ENCODE peak calls at places on chromosomes 12 and 14, in four cellular contexts. D, G, Y and Z are unnamed samples.

GRCh38 chr14:39107624-39108023 is 4.6 kb upstream of the SEC23A start:
- DNase-seq in G (peak), Y (no peak), D (no peak), Z (no peak)

GRCh38 chr14:61091657-61092273 is 110.7 kb downstream of the SLC38A6 start:
- DNase-seq in D (no peak), Y (no peak), G (no peak), Z (no peak)

GRCh38 chr14:34254596-34254995 is 207.4 kb downstream of the SPTSSA start:
- DNase-seq in G (no peak), Y (no peak), D (no peak), Z (no peak)

GRCh38 chr12:14959126-14959440 is 2.3 kb downstream of the ARHGDIB start:
- DNase-seq in Y (no peak), D (no peak), G (no peak), Z (no peak)

GRCh38 chr14:86129426-86129825 is 599.5 kb downstream of the FLRT2 start:
- DNase-seq in D (no peak), G (no peak), Y (no peak), Z (no peak)

GRCh38 chr12:60394680-60395079 is 798.9 kb downstream of the SLC16A7 start:
- DNase-seq in Y (no peak), G (peak), D (no peak), Z (peak)

GRCh38 chr14:39370415-39370814 is 61.8 kb downstream of the FBXO33 start:
- DNase-seq in G (no peak), Y (no peak), D (no peak), Z (no peak)

GRCh38 chr12:76348079-76348901 is at the start of gene BBS10:
- DNase-seq in G (peak), D (peak), Y (peak), Z (peak)

GRCh38 chr12:124296295-124296915 is 1.5 kb downstream of the RFLNA start:
- DNase-seq in D (no peak), G (no peak), Y (no peak), Z (no peak)

GRCh38 chr14:31933716-31934115 is 143.4 kb upstream of the ARHGAP5 start:
- DNase-seq in Y (no peak), G (peak), D (no peak), Z (no peak)

GRCh38 chr12:43728117-43728516 is 30.5 kb downstream of the PUS7L start:
- DNase-seq in D (no peak), G (no peak), Y (no peak), Z (no peak)

GRCh38 chr14:106586098-106586704 is 1059.8 kb downstream of the TMEM121 start:
- DNase-seq in Y (peak), G (no peak), D (peak), Z (no peak)

GRCh38 chr14:64082837-64083236 is 211.3 kb downstream of the ESR2 start:
- DNase-seq in G (no peak), Y (no peak), D (no peak), Z (no peak)

GRCh38 chr14:95302667-95303066 is 17.0 kb downstream of the CLMN start:
- DNase-seq in G (no peak), D (no peak), Y (no peak), Z (no peak)

GRCh38 chr14:91114079-91115065 is 499 bp downstream of the DGLUCY start:
- DNase-seq in Y (peak), D (peak), G (peak), Z (peak)

GRCh38 chr12:82648510-82648909 is 38.2 kb upstream of the TMTC2 start:
- DNase-seq in Y (no peak), D (no peak), G (no peak), Z (no peak)

GRCh38 chr14:98715054-98715453 is 556.9 kb downstream of the BCL11B start:
- DNase-seq in Y (no peak), D (no peak), G (no peak), Z (no peak)

GRCh38 chr12:53418221-53418620 is 5.4 kb upstream of the AMHR2 start:
- DNase-seq in G (no peak), D (no peak), Y (no peak), Z (no peak)

GRCh38 chr12:124620606-124621295 is 53.3 kb upstream of the NCOR2 start:
- DNase-seq in D (no peak), Y (no peak), G (peak), Z (no peak)

DNA sequence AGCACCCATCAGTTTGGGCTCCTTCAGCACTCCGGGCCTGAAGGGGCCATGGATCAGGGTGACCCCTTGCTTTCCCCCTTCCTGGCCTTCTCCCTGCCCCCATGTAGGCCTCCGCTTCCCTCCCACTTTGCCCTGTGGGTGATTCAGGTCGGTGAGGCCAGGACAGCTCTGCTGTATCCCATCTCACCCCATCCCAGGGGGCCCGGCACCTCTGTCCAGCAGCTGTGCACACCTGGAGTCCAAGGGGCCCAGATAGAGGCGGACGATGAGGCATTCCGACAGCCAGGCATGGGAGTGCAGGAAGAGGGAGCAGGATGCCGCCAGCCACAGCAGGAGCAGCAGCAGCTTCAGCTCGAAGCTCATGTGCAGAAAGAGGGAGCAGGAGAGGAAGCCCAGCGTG is 11.4 kb downstream of the LTB4R start:
- DNase-seq in D (no peak), Y (no peak), G (no peak), Z (no peak)
- H3K4me3 ChIP-seq in D (no peak), Y (no peak), G (no peak), Z (no peak)

GRCh38 chr12:11040162-11040561 is 9.0 kb upstream of the TAS2R31 start:
- DNase-seq in G (peak), D (no peak), Y (no peak), Z (no peak)
- TF ChIP-seq CTCF in G (no peak), D (no peak), Y (no peak), Z (no peak)

GRCh38 chr14:25696176-25696575 is 646.2 kb upstream of the STXBP6 start:
- DNase-seq in Y (no peak), D (no peak), G (no peak), Z (no peak)

DNA sequence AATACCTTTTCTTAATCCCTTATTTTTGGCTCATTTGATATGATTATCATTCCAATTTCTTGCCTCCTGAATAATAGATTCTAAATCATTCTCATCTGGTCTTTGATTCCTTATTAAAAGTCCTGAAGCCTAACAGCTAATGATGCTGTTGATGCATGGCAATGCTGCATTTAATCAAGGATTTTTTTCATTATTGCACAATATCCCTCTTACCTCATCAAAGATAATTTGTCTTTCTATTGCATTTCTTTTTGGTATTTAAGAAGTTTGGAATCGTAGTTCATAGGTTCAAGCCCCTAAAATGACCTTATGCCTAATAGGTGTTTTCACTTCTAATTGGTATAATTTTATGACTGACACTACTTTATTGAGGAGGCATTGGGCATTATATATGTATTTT is 648.2 kb upstream of the STXBP6 start:
- DNase-seq in G (no peak), Y (no peak), D (no peak), Z (no peak)
- H3K4me3 ChIP-seq in G (no peak), Y (no peak), D (no peak), Z (no peak)

DNA sequence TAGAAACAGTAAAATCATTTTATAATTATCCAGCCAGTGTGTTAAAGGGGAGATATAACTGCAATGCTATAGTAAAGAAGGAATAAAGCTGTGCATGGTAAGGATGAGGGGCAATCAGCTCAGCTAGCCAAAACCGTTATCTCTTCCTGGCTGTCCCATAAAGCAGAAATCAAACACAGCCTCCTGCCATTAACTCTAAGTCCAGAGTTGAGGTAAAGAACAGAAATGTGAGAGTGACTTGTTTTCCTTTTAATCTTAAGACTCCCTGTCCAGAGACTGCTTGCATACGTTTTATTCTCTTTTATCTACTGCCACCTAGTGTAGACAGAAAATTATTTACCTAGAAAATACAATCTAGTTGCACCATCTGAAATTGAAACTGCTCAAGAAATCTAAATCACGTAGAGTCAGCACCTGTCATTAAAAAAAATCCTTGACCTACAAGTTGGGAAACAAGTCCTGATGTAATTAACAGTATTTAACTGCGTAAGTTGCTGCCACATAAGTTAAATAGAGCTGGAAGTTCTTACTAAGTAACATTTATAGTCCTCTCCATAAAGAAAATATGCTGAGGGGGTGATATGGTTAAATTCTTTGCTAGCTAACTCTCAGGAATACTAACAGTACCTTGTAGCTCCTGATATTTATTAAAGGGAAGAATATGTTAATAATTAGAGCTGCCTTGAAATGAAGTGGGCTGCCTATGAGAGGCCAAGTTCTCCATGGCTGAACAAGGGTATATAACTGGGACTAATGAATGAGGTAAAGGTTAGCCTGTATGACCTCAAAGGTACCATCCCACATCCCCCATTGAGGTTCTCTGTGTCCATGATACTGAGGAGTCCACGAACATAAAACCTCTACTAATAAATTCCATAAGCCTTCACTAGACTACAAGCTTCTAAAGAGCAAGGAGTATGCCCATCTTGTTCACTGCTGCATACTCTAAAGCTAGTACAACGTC is 62.7 kb downstream of the GALNT4 start:
- DNase-seq in Y (no peak), G (peak), D (no peak), Z (peak)
- TF ChIP-seq CTCF in Y (peak), G (peak), D (peak), Z (peak)

GRCh38 chr14:71932229-71932951 is at the start of gene RGS6:
- DNase-seq in Y (no peak), D (peak), G (no peak), Z (no peak)

GRCh38 chr14:71931492-71932228 is 569 bp upstream of the RGS6 start:
- DNase-seq in D (no peak), Y (no peak), G (no peak), Z (no peak)

DNA sequence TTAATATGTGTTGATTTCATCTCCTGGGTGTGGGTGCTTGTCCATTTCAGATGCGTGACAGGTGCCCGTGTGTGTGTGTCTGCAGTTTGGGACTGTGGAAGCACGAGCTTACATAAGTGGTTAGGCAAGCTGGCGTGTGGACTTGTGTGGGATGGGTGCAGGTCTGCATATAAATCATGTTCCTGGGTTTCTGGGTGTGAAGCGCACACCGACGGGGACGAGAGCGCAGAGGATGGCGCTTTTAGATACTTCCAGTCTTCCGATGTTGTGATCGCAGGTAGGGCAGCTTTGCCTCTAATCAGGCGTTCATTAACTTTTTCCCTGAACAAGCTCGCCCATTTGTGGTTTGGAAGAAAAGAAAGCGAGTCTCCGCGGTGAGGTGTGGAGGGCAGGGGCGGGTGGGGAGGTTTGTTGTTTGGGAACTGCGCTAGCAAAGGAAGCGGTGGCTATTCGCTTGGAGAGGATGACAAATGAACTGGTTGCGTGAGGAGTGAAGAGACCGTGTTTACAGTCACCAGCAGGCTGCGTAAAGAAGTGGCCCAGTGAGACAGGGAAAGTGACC is 878 bp downstream of the RGS6 start:
- DNase-seq in G (no peak), D (no peak), Y (no peak), Z (no peak)
- H3K4me3 ChIP-seq in G (no peak), D (no peak), Y (no peak), Z (no peak)

DNA sequence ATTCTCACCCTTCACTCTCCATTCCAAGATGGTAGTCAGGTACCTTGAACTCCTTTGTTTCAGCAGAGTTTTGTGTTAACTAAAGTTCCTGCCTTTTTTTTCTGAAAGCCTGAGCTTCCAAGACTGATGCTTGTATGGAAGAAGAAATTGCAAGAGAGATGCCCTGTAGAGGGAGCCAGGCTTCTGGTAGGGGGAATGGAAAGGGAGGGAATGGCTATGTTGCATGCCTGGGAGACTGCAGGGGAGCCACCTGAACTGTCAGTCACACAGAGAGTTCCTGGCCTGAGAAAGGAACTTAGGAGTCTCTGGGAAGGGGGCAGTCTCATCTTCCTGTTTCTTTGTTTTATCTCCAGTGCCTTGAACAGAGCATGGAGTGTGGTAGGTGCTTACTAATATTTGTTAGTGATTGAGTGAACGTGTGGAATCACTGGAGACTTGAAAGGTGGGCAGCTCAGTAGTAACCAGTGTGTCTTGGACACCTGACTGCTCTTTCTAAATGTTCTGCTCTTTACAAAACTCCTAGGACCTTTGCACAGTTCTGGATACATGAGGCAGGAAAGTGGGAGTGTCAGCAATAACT is 132.2 kb downstream of the ANO4 start:
- DNase-seq in G (peak), D (peak), Y (peak), Z (peak)
- TF ChIP-seq CTCF in G (peak), D (peak), Y (no peak), Z (peak)

GRCh38 chr12:58915634-58916033 is 4.7 kb downstream of the LRIG3 start:
- DNase-seq in G (peak), D (peak), Y (no peak), Z (peak)
- H3K4me3 ChIP-seq in G (peak), D (peak), Y (no peak), Z (peak)